ENCODE peak calls at places on chromosome 22, in four cellular contexts. One of them, this sample, is unnamed.

GRCh38 chr22:42268852-42269406 is 1.5 kb downstream of the TCF20 start:
- DNase-seq in mesendoderm: no peak
- DNase-seq in IMR-90: no peak
- DNase-seq in H9: no peak
- DNase-seq in this sample: no peak

GRCh38 chr22:26681395-26681821 is 24.0 kb downstream of the MIAT start:
- DNase-seq in mesendoderm: peak
- DNase-seq in IMR-90: peak
- DNase-seq in H9: peak
- DNase-seq in this sample: no peak

GRCh38 chr22:30866216-30866615 is 102.4 kb downstream of the MORC2 start:
- DNase-seq in mesendoderm: no peak
- DNase-seq in IMR-90: no peak
- DNase-seq in H9: no peak
- DNase-seq in this sample: no peak

GRCh38 chr22:31089101-31090100 is 8.3 kb downstream of the SMTN start:
- DNase-seq in mesendoderm: no peak
- DNase-seq in IMR-90: no peak
- DNase-seq in H9: no peak
- DNase-seq in this sample: no peak

GRCh38 chr22:23038334-23038642 is 32.0 kb upstream of the GNAZ start:
- DNase-seq in mesendoderm: no peak
- DNase-seq in IMR-90: no peak
- DNase-seq in H9: no peak
- DNase-seq in this sample: no peak

GRCh38 chr22:47071078-47071811 is 308.8 kb downstream of the TBC1D22A start:
- DNase-seq in mesendoderm: no peak
- DNase-seq in IMR-90: no peak
- DNase-seq in H9: peak
- DNase-seq in this sample: no peak

GRCh38 chr22:47920380-47920959 is 1158.0 kb downstream of the TBC1D22A start:
- DNase-seq in mesendoderm: no peak
- DNase-seq in IMR-90: no peak
- DNase-seq in H9: no peak
- DNase-seq in this sample: no peak

GRCh38 chr22:27046126-27046525 is 388.7 kb downstream of the MIAT start:
- DNase-seq in mesendoderm: no peak
- DNase-seq in IMR-90: no peak
- DNase-seq in H9: no peak
- DNase-seq in this sample: no peak

GRCh38 chr22:41917906-41918791 is 3.3 kb upstream of the SHISA8 start:
- DNase-seq in mesendoderm: no peak
- DNase-seq in IMR-90: peak
- DNase-seq in H9: no peak
- DNase-seq in this sample: no peak

GRCh38 chr22:35020517-35020916 is 45.4 kb upstream of the ISX start:
- DNase-seq in mesendoderm: no peak
- DNase-seq in IMR-90: no peak
- DNase-seq in H9: no peak
- DNase-seq in this sample: no peak

GRCh38 chr22:29998627-29999026 is 81.6 kb upstream of the HORMAD2 start:
- DNase-seq in mesendoderm: no peak
- DNase-seq in IMR-90: no peak
- DNase-seq in H9: no peak
- DNase-seq in this sample: no peak

GRCh38 chr22:26601726-26602125 is 11.8 kb upstream of the TPST2 start:
- DNase-seq in mesendoderm: no peak
- DNase-seq in IMR-90: no peak
- DNase-seq in H9: no peak
- DNase-seq in this sample: no peak

GRCh38 chr22:23399367-23400285 is 180.5 kb downstream of the IGLL1 start:
- DNase-seq in mesendoderm: no peak
- DNase-seq in IMR-90: no peak
- DNase-seq in H9: no peak
- DNase-seq in this sample: no peak

GRCh38 chr22:43017525-43018290 is 2.8 kb upstream of the PACSIN2 start:
- DNase-seq in mesendoderm: no peak
- DNase-seq in IMR-90: no peak
- DNase-seq in H9: no peak
- DNase-seq in this sample: no peak

GRCh38 chr22:42902875-42903510 is 45.9 kb upstream of the ARFGAP3 start:
- DNase-seq in mesendoderm: peak
- DNase-seq in IMR-90: peak
- DNase-seq in H9: peak
- DNase-seq in this sample: no peak

GRCh38 chr22:46803031-46803880 is 40.8 kb downstream of the TBC1D22A start:
- DNase-seq in mesendoderm: peak
- DNase-seq in IMR-90: no peak
- DNase-seq in H9: peak
- DNase-seq in this sample: peak

GRCh38 chr22:17772963-17773605 is 1.2 kb downstream of the BID start:
- DNase-seq in mesendoderm: no peak
- DNase-seq in IMR-90: peak
- DNase-seq in H9: no peak
- DNase-seq in this sample: no peak

GRCh38 chr22:42434748-42435425 is 2.7 kb upstream of the NFAM1 start:
- DNase-seq in mesendoderm: no peak
- DNase-seq in IMR-90: no peak
- DNase-seq in H9: no peak
- DNase-seq in this sample: no peak

GRCh38 chr22:21455334-21456089 is 11.7 kb upstream of the TMEM191C start:
- DNase-seq in mesendoderm: no peak
- DNase-seq in IMR-90: no peak
- DNase-seq in H9: peak
- DNase-seq in this sample: peak

GRCh38 chr22:47043835-47044721 is 281.6 kb downstream of the TBC1D22A start:
- DNase-seq in mesendoderm: no peak
- DNase-seq in IMR-90: peak
- DNase-seq in H9: peak
- DNase-seq in this sample: no peak

GRCh38 chr22:47059076-47059475 is 296.6 kb downstream of the TBC1D22A start:
- DNase-seq in mesendoderm: no peak
- DNase-seq in IMR-90: no peak
- DNase-seq in H9: no peak
- DNase-seq in this sample: no peak

GRCh38 chr22:26568207-26568706 is 21.7 kb downstream of the TPST2 start:
- DNase-seq in mesendoderm: peak
- DNase-seq in IMR-90: peak
- DNase-seq in H9: peak
- DNase-seq in this sample: no peak

GRCh38 chr22:45649809-45650208 is 21.8 kb upstream of the ATXN10 start:
- DNase-seq in mesendoderm: no peak
- DNase-seq in IMR-90: no peak
- DNase-seq in H9: no peak
- DNase-seq in this sample: no peak

GRCh38 chr22:19569976-19570375 is 45.8 kb upstream of the CLDN5 start:
- DNase-seq in mesendoderm: no peak
- DNase-seq in IMR-90: no peak
- DNase-seq in H9: no peak
- DNase-seq in this sample: no peak
- H4K5ac ChIP-seq in mesendoderm: no peak
- H4K5ac ChIP-seq in IMR-90: no peak
- H4K5ac ChIP-seq in H9: no peak
- H4K5ac ChIP-seq in this sample: no peak

DNA sequence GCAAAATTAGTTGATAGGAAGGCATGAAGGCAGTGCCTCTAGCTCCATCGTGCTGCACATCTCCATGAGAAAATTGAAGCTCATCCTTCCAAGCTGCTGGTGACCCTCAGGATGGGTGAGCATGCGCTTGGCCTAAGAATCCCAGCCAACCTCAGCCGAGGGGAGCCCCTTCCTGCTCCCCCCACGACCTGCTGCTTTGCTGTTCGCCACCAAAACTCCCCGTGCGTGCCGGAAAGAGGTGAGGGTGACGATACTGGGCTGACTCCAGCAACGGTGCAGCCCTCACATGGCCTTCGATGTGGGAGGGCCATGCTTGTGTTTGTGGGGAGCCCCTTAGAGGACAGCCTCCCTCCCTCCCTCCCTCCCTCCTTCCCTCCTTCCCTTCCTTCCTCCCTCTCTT is 660.9 kb downstream of the BRD1 start:
- DNase-seq in mesendoderm: no peak
- DNase-seq in IMR-90: no peak
- DNase-seq in H9: no peak
- DNase-seq in this sample: no peak
- H4K5ac ChIP-seq in mesendoderm: no peak
- H4K5ac ChIP-seq in IMR-90: no peak
- H4K5ac ChIP-seq in H9: no peak
- H4K5ac ChIP-seq in this sample: no peak

DNA sequence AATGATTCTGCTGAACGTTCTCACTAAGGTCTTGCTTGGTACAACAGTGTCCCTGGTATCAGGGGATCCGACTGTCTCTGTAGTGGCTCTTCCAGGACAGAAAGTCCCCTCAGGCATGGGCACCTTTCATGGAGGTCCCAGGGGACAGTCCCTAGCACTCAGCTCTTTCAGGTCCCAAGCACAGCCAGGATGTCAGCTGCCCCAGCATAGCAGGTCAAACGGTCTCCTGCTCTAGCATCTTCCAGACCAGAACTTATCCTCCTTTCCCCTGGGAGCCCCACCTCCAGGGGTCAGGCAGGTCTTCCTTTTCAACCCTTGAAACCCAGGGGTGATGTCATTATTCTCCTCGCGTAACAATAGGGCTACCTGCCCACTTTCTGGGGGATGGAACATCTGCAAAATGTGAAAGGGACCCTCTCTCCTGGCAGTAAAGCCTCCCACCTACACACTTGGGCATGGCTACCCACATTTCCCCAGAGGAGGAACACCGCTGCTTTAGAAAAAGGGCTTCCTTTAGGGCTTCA is 24.7 kb upstream of the CRYBB3 start:
- DNase-seq in mesendoderm: no peak
- DNase-seq in IMR-90: no peak
- DNase-seq in H9: no peak
- DNase-seq in this sample: no peak
- H4K5ac ChIP-seq in mesendoderm: no peak
- H4K5ac ChIP-seq in IMR-90: no peak
- H4K5ac ChIP-seq in H9: no peak
- H4K5ac ChIP-seq in this sample: no peak

GRCh38 chr22:33829549-33830280 is 90.6 kb downstream of the LARGE1 start:
- DNase-seq in mesendoderm: peak
- DNase-seq in IMR-90: no peak
- DNase-seq in H9: no peak
- DNase-seq in this sample: no peak
- H4K5ac ChIP-seq in mesendoderm: no peak
- H4K5ac ChIP-seq in IMR-90: no peak
- H4K5ac ChIP-seq in H9: no peak
- H4K5ac ChIP-seq in this sample: no peak

GRCh38 chr22:33341611-33342010 is 283.4 kb upstream of the SYN3 start:
- DNase-seq in mesendoderm: no peak
- DNase-seq in IMR-90: no peak
- DNase-seq in H9: no peak
- DNase-seq in this sample: no peak

GRCh38 chr22:33350391-33350955 is 292.3 kb upstream of the SYN3 start:
- DNase-seq in mesendoderm: no peak
- DNase-seq in IMR-90: no peak
- DNase-seq in H9: no peak
- DNase-seq in this sample: no peak

GRCh38 chr22:33350961-33351360 is 292.8 kb upstream of the SYN3 start:
- DNase-seq in mesendoderm: no peak
- DNase-seq in IMR-90: no peak
- DNase-seq in H9: no peak
- DNase-seq in this sample: no peak

GRCh38 chr22:33352768-33353167 is 294.6 kb upstream of the SYN3 start:
- DNase-seq in mesendoderm: no peak
- DNase-seq in IMR-90: no peak
- DNase-seq in H9: no peak
- DNase-seq in this sample: no peak

DNA sequence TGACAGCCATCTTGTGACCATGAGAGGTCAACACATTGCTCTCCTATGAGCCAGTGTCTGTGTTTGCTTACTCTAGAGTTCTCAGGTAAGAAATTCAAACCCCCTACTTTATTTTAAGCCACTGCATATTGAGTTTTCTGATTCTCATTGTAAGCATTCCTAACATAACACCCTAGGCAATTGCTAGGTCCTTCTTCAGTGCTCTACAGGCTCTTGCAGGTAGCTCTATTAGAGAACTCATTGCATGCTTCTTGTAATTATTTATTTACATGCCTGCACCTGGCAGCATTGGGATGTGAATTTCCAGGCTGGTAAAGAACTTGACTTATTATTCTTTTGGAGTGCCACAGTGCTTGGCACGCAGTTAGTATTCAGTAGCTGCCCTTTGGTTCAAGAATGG is 288.8 kb upstream of the SYN3 start:
- DNase-seq in mesendoderm: no peak
- DNase-seq in IMR-90: no peak
- DNase-seq in H9: no peak
- DNase-seq in this sample: no peak
- H4K5ac ChIP-seq in mesendoderm: no peak
- H4K5ac ChIP-seq in IMR-90: no peak
- H4K5ac ChIP-seq in H9: no peak
- H4K5ac ChIP-seq in this sample: no peak

DNA sequence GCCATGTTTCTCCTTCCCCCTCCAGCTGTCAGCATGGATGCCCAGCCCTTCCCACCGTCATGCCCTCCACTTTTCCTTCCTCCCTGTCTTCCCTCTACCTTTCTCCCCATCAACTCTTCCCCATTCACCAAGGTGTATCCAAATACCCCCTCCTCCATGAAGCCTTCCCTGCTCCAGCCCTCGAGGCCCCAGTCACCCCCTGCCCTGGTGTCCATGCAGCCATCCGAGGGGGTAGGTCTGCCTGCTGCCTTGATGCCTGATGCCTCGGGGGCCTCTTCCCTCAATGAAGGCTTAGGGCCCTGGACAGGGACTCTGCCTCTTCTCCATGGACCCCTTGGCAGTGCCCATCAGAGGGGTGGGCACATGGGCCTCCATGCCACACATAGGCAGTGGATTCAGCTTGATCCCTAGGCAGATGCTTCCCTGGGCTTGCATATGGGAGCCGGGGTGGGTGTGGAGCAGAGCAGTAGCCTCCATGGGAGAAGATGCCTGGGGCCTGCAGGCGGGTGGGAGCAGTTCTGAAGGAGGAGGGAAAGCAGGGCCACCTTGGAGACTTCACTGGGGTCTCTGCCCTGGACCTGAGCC is 795.8 kb downstream of the BRD1 start:
- DNase-seq in mesendoderm: no peak
- DNase-seq in IMR-90: no peak
- DNase-seq in H9: no peak
- DNase-seq in this sample: no peak
- H4K5ac ChIP-seq in mesendoderm: no peak
- H4K5ac ChIP-seq in IMR-90: no peak
- H4K5ac ChIP-seq in H9: no peak
- H4K5ac ChIP-seq in this sample: no peak

DNA sequence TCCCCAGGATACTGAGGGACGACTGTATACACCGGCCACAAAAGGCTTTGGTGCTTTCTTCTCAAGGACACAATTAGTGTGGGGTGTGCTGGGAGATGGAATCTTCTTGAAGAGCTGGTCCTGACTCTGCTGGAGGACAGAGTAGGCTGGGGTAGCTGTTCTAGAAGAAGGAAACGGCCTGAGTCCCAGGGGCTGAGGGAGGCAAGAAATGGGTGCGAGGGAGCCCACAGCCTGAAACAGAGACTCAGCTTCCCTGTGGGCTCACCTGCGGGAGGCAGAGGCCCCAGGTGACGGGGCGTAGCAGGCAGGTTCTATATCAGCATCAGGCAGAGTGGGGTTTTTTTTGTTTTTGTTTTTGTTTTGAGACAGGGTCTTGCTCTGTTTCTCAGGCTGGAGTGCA is 36.6 kb downstream of the PARVG start:
- DNase-seq in mesendoderm: no peak
- DNase-seq in IMR-90: no peak
- DNase-seq in H9: no peak
- DNase-seq in this sample: peak
- H4K5ac ChIP-seq in mesendoderm: no peak
- H4K5ac ChIP-seq in IMR-90: no peak
- H4K5ac ChIP-seq in H9: no peak
- H4K5ac ChIP-seq in this sample: no peak

GRCh38 chr22:37989146-37990045 is 5.0 kb upstream of the SOX10 start:
- DNase-seq in mesendoderm: no peak
- DNase-seq in IMR-90: no peak
- DNase-seq in H9: no peak
- DNase-seq in this sample: no peak
- H4K5ac ChIP-seq in mesendoderm: no peak
- H4K5ac ChIP-seq in IMR-90: no peak
- H4K5ac ChIP-seq in H9: no peak
- H4K5ac ChIP-seq in this sample: no peak

This sample was measured in H1.